ENCODE peak calls at places on chromosomes 16 and 17, in six cellular contexts. One of them, this sample, is unnamed. For H3K9me3, the result is how much of the 10 kb centered on the place peaks cover.

GRCh38 chr17:8152112-8152775 is at the start of gene PER1:
- DNase-seq in prostate gland: peak
- DNase-seq in stomach: peak
- DNase-seq in heart left ventricle: peak
- DNase-seq in A549: peak
- DNase-seq in IMR-90: peak
- DNase-seq in this sample: peak

GRCh38 chr16:86777098-86777946 is 199.0 kb downstream of the FOXL1 start:
- DNase-seq in heart left ventricle: no peak
- DNase-seq in A549: no peak
- DNase-seq in IMR-90: peak
- DNase-seq in stomach: no peak
- DNase-seq in prostate gland: no peak
- DNase-seq in this sample: no peak

GRCh38 chr17:4440690-4441686 is 7.2 kb downstream of the SPNS3 start:
- DNase-seq in stomach: peak
- DNase-seq in IMR-90: no peak
- DNase-seq in A549: no peak
- DNase-seq in prostate gland: no peak
- DNase-seq in heart left ventricle: peak
- DNase-seq in this sample: no peak

GRCh38 chr16:68040506-68041288 is 17.6 kb downstream of the DUS2 start:
- DNase-seq in heart left ventricle: peak
- DNase-seq in prostate gland: peak
- DNase-seq in stomach: peak
- DNase-seq in A549: peak
- DNase-seq in IMR-90: peak
- DNase-seq in this sample: peak

GRCh38 chr17:30858556-30859250 is 26.9 kb downstream of the ATAD5 start:
- DNase-seq in heart left ventricle: no peak
- DNase-seq in A549: no peak
- DNase-seq in stomach: no peak
- DNase-seq in IMR-90: peak
- DNase-seq in prostate gland: no peak
- DNase-seq in this sample: no peak

GRCh38 chr17:74728033-74728701 is 8.9 kb upstream of the RAB37 start:
- DNase-seq in stomach: no peak
- DNase-seq in prostate gland: no peak
- DNase-seq in A549: no peak
- DNase-seq in heart left ventricle: no peak
- DNase-seq in IMR-90: no peak
- DNase-seq in this sample: no peak

GRCh38 chr17:74836191-74836590 is 23.5 kb downstream of the GRIN2C start:
- DNase-seq in stomach: no peak
- DNase-seq in prostate gland: no peak
- DNase-seq in IMR-90: no peak
- DNase-seq in A549: no peak
- DNase-seq in heart left ventricle: no peak
- DNase-seq in this sample: no peak

GRCh38 chr17:80546267-80546666 is 1.6 kb downstream of the RPTOR start:
- DNase-seq in IMR-90: no peak
- DNase-seq in heart left ventricle: no peak
- DNase-seq in prostate gland: no peak
- DNase-seq in stomach: no peak
- DNase-seq in A549: no peak
- DNase-seq in this sample: no peak

GRCh38 chr16:54466233-54466632 is 179.6 kb upstream of the IRX3 start:
- DNase-seq in A549: no peak
- DNase-seq in prostate gland: no peak
- DNase-seq in IMR-90: no peak
- DNase-seq in heart left ventricle: no peak
- DNase-seq in stomach: no peak
- DNase-seq in this sample: no peak

GRCh38 chr16:81632392-81633146 is 146.5 kb upstream of the PLCG2 start:
- DNase-seq in prostate gland: no peak
- DNase-seq in heart left ventricle: no peak
- DNase-seq in A549: peak
- DNase-seq in stomach: peak
- DNase-seq in IMR-90: peak
- DNase-seq in this sample: peak

GRCh38 chr16:10405386-10405939 is 19.6 kb downstream of the ATF7IP2 start:
- DNase-seq in IMR-90: peak
- DNase-seq in heart left ventricle: peak
- DNase-seq in stomach: no peak
- DNase-seq in A549: no peak
- DNase-seq in prostate gland: no peak
- DNase-seq in this sample: no peak
- H3K9me3 ChIP-seq in IMR-90: under half
- H3K9me3 ChIP-seq in heart left ventricle: under half
- H3K9me3 ChIP-seq in stomach: under half
- H3K9me3 ChIP-seq in A549: under half
- H3K9me3 ChIP-seq in prostate gland: under half
- H3K9me3 ChIP-seq in this sample: half or more

DNA sequence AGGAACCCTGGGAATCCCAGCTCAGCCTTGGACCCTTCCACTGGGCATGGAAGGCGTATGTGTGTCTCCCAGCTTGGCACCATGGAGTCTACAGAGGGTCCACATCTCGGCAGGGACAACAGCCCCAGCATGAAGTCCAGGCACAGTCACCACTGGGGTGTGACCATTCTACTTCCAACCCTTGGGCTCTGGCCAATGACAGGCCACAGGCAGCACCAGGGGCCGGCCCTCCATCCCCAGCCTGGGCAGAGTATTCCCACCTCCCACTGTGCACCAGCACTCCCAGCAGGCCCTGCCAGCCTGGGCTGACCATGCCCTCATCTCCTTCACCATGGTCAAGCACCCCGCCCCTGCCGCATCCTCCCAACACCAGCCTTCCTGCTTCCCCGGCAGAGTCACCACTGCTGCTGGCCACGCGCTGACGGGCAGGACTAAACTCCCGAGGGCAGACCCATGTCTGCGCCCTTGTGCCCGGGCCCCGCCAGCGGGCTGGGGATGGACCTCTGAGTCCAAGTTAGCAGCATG is 9.5 kb upstream of the PPP1R27 start:
- DNase-seq in A549: no peak
- DNase-seq in IMR-90: no peak
- DNase-seq in heart left ventricle: no peak
- DNase-seq in stomach: no peak
- DNase-seq in prostate gland: no peak
- DNase-seq in this sample: peak
- TF ChIP-seq POLR2A in A549: no peak
- TF ChIP-seq POLR2A in IMR-90: no peak
- TF ChIP-seq POLR2A in heart left ventricle: no peak
- TF ChIP-seq POLR2A in stomach: no peak
- TF ChIP-seq POLR2A in prostate gland: no peak
- TF ChIP-seq POLR2A in this sample: no peak

GRCh38 chr17:53032861-53033271 is 789.9 kb upstream of the KIF2B start:
- DNase-seq in IMR-90: peak
- DNase-seq in stomach: no peak
- DNase-seq in heart left ventricle: no peak
- DNase-seq in prostate gland: no peak
- DNase-seq in A549: peak
- DNase-seq in this sample: no peak
- H3K9me3 ChIP-seq in IMR-90: under half
- H3K9me3 ChIP-seq in stomach: under half
- H3K9me3 ChIP-seq in heart left ventricle: under half
- H3K9me3 ChIP-seq in prostate gland: under half
- H3K9me3 ChIP-seq in A549: under half
- H3K9me3 ChIP-seq in this sample: under half

DNA sequence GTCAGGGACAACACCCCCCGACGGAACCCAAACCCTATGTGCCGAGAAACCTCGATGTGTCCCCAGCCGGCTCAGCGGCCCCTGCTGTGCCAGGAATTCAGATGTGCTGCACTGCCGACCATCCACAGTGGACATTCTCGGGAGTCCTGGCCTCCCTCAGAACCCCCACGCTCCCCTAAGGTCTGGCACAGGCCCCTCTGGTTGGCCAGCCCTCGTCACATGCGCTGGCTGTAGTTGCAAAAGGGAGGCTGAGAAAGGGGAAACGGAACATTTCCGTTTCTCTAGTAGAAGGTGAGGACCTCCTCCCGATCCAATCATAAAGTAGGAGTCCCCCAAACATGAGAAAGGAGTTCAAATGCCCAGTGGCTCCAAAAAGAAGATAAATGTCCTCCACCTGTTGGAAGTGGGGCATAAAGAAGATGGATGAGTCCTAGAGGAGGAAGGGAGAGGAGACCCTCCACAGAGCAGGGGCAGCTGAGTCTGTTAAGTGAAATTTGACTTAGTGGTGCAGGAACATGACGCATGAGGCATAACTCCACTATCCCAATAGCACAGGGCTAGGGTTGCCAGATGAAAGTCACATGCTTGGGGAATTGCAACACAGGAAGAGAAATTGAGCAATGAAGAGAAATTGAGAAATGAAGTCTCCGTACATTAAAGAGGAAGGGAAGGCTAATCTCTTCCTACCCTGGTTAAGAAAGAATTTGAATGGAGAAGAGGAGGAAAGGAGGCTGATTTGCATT is 49.3 kb upstream of the WSB1 start:
- DNase-seq in IMR-90: peak
- DNase-seq in prostate gland: peak
- DNase-seq in A549: peak
- DNase-seq in heart left ventricle: peak
- DNase-seq in stomach: no peak
- DNase-seq in this sample: peak
- TF ChIP-seq POLR2A in IMR-90: no peak
- TF ChIP-seq POLR2A in prostate gland: no peak
- TF ChIP-seq POLR2A in A549: no peak
- TF ChIP-seq POLR2A in heart left ventricle: no peak
- TF ChIP-seq POLR2A in stomach: no peak
- TF ChIP-seq POLR2A in this sample: no peak

DNA sequence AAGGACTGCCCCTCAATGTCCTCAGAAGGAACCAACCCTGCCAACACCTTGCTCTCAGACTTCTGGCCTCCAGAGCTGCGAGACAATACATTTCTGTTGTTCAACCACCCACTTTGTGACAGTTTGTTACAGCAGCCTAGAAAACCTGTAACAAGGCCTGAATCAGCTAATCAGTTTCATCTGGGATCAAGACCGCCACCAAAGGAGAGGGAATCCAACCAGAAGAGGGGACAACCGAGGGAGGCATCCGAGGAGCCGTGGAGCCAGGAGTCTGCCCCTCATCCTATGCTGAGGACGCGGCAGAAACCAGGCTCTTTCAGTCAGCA is 26.9 kb downstream of the FA2H start:
- DNase-seq in A549: no peak
- DNase-seq in stomach: no peak
- DNase-seq in prostate gland: no peak
- DNase-seq in heart left ventricle: no peak
- DNase-seq in IMR-90: no peak
- DNase-seq in this sample: peak
- H3K9me3 ChIP-seq in A549: under half
- H3K9me3 ChIP-seq in stomach: under half
- H3K9me3 ChIP-seq in prostate gland: under half
- H3K9me3 ChIP-seq in heart left ventricle: under half
- H3K9me3 ChIP-seq in IMR-90: under half
- H3K9me3 ChIP-seq in this sample: under half

GRCh38 chr16:2223375-2224182 is at the start of gene E4F1:
- DNase-seq in heart left ventricle: peak
- DNase-seq in A549: peak
- DNase-seq in prostate gland: peak
- DNase-seq in stomach: peak
- DNase-seq in IMR-90: peak
- DNase-seq in this sample: peak
- TF ChIP-seq POLR2A in heart left ventricle: peak
- TF ChIP-seq POLR2A in A549: peak
- TF ChIP-seq POLR2A in prostate gland: peak
- TF ChIP-seq POLR2A in stomach: peak
- TF ChIP-seq POLR2A in IMR-90: peak
- TF ChIP-seq POLR2A in this sample: peak

DNA sequence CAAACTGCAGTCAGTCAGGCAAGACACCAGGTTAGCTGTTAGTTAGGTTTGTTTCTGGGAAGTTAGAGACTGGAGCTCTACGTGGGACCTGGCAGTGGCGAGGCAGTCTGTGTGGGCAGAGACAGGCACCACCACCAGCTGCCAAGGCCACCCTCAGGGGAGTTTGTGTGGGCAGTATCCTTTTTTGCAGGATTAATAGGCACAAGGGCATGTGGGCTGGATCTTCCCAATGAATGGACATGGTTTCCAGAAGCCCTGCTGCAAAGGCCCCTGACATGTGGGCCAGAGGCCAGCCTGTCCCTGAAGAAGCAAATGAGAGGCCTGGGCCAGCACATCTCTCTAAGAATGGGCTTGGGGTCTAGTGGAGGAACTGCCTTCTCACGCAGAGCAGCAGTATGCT is 19.2 kb upstream of the SREBF1 start:
- DNase-seq in prostate gland: no peak
- DNase-seq in heart left ventricle: no peak
- DNase-seq in IMR-90: no peak
- DNase-seq in A549: no peak
- DNase-seq in stomach: no peak
- DNase-seq in this sample: no peak
- H3K9me3 ChIP-seq in prostate gland: under half
- H3K9me3 ChIP-seq in heart left ventricle: under half
- H3K9me3 ChIP-seq in IMR-90: under half
- H3K9me3 ChIP-seq in A549: under half
- H3K9me3 ChIP-seq in stomach: under half
- H3K9me3 ChIP-seq in this sample: under half

DNA sequence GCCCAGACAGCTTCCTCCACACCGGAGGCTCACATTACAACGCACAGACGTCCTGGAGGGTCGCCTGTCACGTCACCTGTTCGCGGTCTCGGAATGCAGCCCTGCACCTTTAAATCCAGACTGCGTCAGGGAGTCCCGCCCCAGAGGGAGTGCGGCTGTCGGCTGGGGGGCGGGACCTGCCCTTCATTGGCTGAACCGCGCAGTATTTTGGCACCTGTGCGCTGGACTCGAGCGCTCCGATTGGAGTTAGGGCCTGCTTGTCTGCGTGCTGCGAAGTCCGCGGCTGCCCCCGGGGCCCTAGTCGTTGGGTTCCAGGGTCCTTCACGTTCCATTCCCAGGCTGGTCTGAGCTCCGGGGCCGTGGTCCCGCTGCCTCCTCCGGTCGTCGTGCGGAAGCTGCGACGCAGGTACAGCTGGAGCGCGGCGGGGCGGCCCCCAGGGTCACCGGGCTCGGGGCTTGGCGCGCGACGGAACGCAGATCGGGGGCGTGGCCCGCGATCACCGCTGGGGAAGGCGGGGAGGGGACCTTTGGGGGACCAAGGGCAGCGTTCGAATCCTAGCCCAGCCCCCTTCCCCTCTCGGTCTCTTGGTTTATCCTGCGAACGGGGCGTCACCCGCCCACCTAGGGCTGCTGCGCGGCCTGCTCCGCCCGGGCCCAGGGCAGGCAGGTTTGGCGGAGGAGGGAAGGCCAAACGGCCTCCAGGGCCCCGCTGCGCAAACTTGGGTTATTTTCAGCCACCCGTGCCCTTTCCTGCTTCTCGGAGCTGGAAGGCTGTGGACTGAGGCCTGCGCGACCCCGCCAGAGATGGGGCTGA is at the start of gene MIEF2:
- DNase-seq in heart left ventricle: peak
- DNase-seq in IMR-90: peak
- DNase-seq in stomach: peak
- DNase-seq in prostate gland: peak
- DNase-seq in A549: peak
- DNase-seq in this sample: peak
- TF ChIP-seq POLR2A in heart left ventricle: peak
- TF ChIP-seq POLR2A in IMR-90: no peak
- TF ChIP-seq POLR2A in stomach: no peak
- TF ChIP-seq POLR2A in prostate gland: peak
- TF ChIP-seq POLR2A in A549: peak
- TF ChIP-seq POLR2A in this sample: no peak

This sample was measured in spleen.